ENCODE peak calls at places on chromosomes 3 and 15, in four cellular contexts. L is HepG2, Z is K562, A is SK-N-SH. T is an unnamed sample.

GRCh38 chr3:129695203-129695602 is 88.7 kb upstream of the PLXND1 start:
- DNase-seq in L (no peak), A (no peak), Z (no peak), T (no peak)

GRCh38 chr3:29171583-29171990 is 109.3 kb upstream of the RBMS3 start:
- DNase-seq in A (no peak), L (no peak), Z (no peak), T (no peak)

GRCh38 chr3:55507808-55508207 is 20.7 kb upstream of the WNT5A start:
- DNase-seq in L (no peak), A (no peak), Z (no peak), T (no peak)

GRCh38 chr15:82709081-82709420 is 624 bp downstream of the AP3B2 start:
- DNase-seq in Z (peak; percentile 44), L (no peak), A (no peak), T (peak; percentile 68)

GRCh38 chr15:65638681-65639089 is 16.9 kb downstream of the SLC24A1 start:
- DNase-seq in L (peak; percentile 57), A (peak; percentile 79), Z (peak; percentile 85), T (peak; percentile 47)

GRCh38 chr3:63228677-63229076 is 49.4 kb upstream of the SYNPR start:
- DNase-seq in Z (peak; percentile 19), A (peak; percentile 33), L (peak; percentile 16), T (peak; percentile 2)

GRCh38 chr3:10883478-10884234 is 67.6 kb downstream of the SLC6A11 start:
- DNase-seq in A (peak; percentile 60), Z (peak; percentile 38), L (peak; percentile 33), T (no peak)

GRCh38 chr3:112358311-112358780 is 25.4 kb downstream of the CD200 start:
- DNase-seq in Z (no peak), L (no peak), A (no peak), T (no peak)

GRCh38 chr3:47855461-47856383 is 52.8 kb downstream of the DHX30 start:
- DNase-seq in Z (no peak), A (no peak), L (no peak), T (no peak)

GRCh38 chr3:53234841-53235232 is 21.0 kb downstream of the TKT start:
- DNase-seq in L (no peak), Z (no peak), A (no peak), T (no peak)

GRCh38 chr3:11290743-11291680 is 18.8 kb downstream of the ATG7 start:
- DNase-seq in L (no peak), A (no peak), Z (peak; percentile 82), T (no peak)

GRCh38 chr3:94249491-94250079 is 186.7 kb downstream of the NSUN3 start:
- DNase-seq in A (peak; percentile 38), Z (peak; percentile 66), L (peak; percentile 44), T (peak; percentile 54)

GRCh38 chr3:14765576-14766427 is 53.0 kb upstream of the FGD5 start:
- DNase-seq in A (peak; percentile 63), Z (no peak), L (no peak), T (no peak)

GRCh38 chr3:12662593-12663310 is 1.2 kb downstream of the RAF1 start:
- DNase-seq in L (no peak), A (peak; percentile 43), Z (peak; percentile 64), T (peak; percentile 59)

GRCh38 chr15:65979316-65979715 is 110.0 kb downstream of the RAB11A start:
- DNase-seq in L (no peak), Z (no peak), A (no peak), T (no peak)

GRCh38 chr15:80514071-80514780 is 110.0 kb downstream of the ARNT2 start:
- DNase-seq in L (no peak), A (no peak), Z (no peak), T (no peak)

GRCh38 chr3:42653560-42654330 is at the start of gene ZBTB47:
- DNase-seq in A (no peak), L (no peak), Z (peak; percentile 46), T (peak; percentile 64)

GRCh38 chr15:38994310-38994709 is 429.7 kb upstream of the RASGRP1 start:
- DNase-seq in A (no peak), Z (no peak), L (peak; percentile 34), T (no peak)

GRCh38 chr15:38992541-38993334 is 428.1 kb upstream of the RASGRP1 start:
- DNase-seq in A (no peak), Z (no peak), L (no peak), T (no peak)

GRCh38 chr15:38996111-38996541 is 431.5 kb upstream of the RASGRP1 start:
- DNase-seq in A (no peak), Z (no peak), L (no peak), T (no peak)

GRCh38 chr15:38991701-38992100 is 427.1 kb upstream of the RASGRP1 start:
- DNase-seq in A (no peak), L (no peak), Z (no peak), T (no peak)

DNA sequence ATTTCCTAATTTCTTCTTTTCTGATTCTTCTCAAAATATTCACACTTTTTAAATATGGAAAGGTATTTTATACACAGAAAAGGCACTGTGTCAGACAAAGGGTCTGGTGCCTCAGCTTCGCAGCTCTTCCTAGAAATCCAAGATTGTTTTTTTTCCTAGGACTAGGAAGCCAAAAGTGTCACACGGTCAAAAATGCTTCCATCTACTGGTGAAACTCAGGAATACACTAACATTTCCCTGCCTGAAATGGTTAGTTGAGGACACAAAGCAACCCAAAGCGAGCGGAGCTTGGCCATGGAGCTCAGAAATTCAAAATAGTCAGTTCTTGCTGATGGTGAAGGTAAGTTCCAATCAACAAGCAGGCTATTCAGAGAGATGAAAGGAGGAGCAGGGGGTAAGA is 426.5 kb upstream of the RASGRP1 start:
- DNase-seq in L (peak; percentile 13), Z (peak; percentile 8), A (peak; percentile 36), T (no peak)
- TF ChIP-seq GABPA in L (no peak), Z (no peak), A (no peak), T (no peak)

DNA sequence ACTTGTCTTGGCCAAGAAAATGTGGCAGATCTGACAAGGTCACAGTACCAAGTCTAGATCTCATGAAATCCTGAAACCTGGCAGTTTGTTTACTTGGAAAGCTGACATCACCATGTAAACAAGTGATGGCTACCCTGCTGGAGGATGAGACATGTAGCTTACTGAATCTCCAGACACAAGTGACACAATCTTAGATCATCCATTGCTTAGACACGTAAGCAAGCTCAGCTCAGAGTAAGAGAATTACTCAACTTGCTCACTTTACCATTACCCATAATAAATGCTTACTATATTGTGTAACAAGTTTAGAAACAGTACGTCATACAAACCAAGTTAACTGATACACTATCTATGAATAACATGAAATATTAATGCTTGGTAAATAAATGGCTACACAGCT is 263.8 kb downstream of the TBC1D5 start:
- DNase-seq in Z (no peak), L (peak; percentile 9), A (no peak), T (no peak)
- TF ChIP-seq GABPA in Z (no peak), L (no peak), A (no peak), T (no peak)

GRCh38 chr3:178420033-178420432 is 116.2 kb upstream of the KCNMB2 start:
- DNase-seq in Z (no peak), A (no peak), L (no peak), T (no peak)

GRCh38 chr3:178417736-178418135 is 118.5 kb upstream of the KCNMB2 start:
- DNase-seq in Z (no peak), L (no peak), A (no peak), T (no peak)

GRCh38 chr3:178421069-178421468 is 115.2 kb upstream of the KCNMB2 start:
- DNase-seq in A (no peak), Z (no peak), L (no peak), T (no peak)

GRCh38 chr3:178422406-178422805 is 113.8 kb upstream of the KCNMB2 start:
- DNase-seq in L (no peak), Z (no peak), A (no peak), T (no peak)

GRCh38 chr3:178419078-178419477 is 117.2 kb upstream of the KCNMB2 start:
- DNase-seq in Z (no peak), A (no peak), L (no peak), T (no peak)
- TF ChIP-seq GABPA in Z (no peak), A (no peak), L (no peak), T (no peak)

GRCh38 chr3:157534725-157535161 is 31.5 kb upstream of the VEPH1 start:
- DNase-seq in Z (peak; percentile 72), A (no peak), L (no peak), T (no peak)
- TF ChIP-seq GABPA in Z (no peak), A (no peak), L (no peak), T (no peak)

GRCh38 chr3:156366559-156366958 is 188.4 kb downstream of the SSR3 start:
- DNase-seq in Z (no peak), A (no peak), L (no peak), T (no peak)
- TF ChIP-seq GABPA in Z (no peak), A (no peak), L (no peak), T (no peak)

DNA sequence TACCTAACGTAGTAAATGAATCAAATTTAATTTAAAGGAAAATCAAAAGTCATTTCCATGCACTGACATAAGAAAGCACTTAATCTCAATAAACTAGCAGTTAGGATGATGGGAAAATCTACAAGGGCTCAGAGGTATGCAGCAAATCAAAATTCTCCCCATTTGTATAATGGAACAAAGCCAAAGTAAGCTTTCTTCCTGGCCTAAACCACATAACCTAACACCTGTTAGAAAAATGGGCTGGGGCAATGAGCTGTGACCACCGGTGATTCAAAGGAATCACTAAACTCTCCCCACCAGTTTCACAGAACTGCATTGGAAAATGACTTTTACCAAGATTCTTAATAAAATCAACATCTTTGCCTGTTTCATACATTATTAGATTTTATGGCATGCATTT is 1024.3 kb downstream of the FHIT start:
- DNase-seq in Z (no peak), A (no peak), L (no peak), T (no peak)
- TF ChIP-seq GABPA in Z (no peak), A (no peak), L (no peak), T (no peak)